ENCODE peak calls at places on chromosomes 1 and 21, in seven cellular contexts. M is GM12878, P is endothelial cell, Z is adrenal gland, W is progenitor cell of endocrine pancreas, D is cardiac fibroblast, C is ovary. X is an unnamed sample.

GRCh38 chr1:108100148-108100547 is 100.0 kb downstream of the SLC25A24 start:
- DNase-seq in W (no peak), P (no peak), D (no peak), C (no peak), M (no peak), Z (no peak), X (no peak)

GRCh38 chr1:224720216-224720615 is 104.1 kb downstream of the CNIH3 start:
- DNase-seq in W (no peak), C (no peak), D (no peak), M (no peak), P (no peak), Z (no peak), X (no peak)

GRCh38 chr1:18536943-18537342 is 56.2 kb downstream of the KLHDC7A start:
- DNase-seq in D (no peak), M (no peak), C (no peak), Z (no peak), P (no peak), W (no peak), X (no peak)

GRCh38 chr1:168090395-168090794 is 46.3 kb downstream of the GPR161 start:
- DNase-seq in P (no peak), C (no peak), D (no peak), W (no peak), Z (no peak), M (no peak), X (no peak)

GRCh38 chr1:91635763-91636162 is 135.1 kb downstream of the CDC7 start:
- DNase-seq in Z (no peak), P (no peak), W (no peak), M (no peak), C (no peak), D (no peak), X (peak; percentile 12)

GRCh38 chr21:37030864-37031263 is 24.4 kb downstream of the RIPPLY3 start:
- DNase-seq in D (no peak), C (no peak), Z (no peak), W (no peak), P (no peak), M (no peak), X (no peak)

GRCh38 chr1:64121766-64122385 is 81.5 kb upstream of the UBE2U start:
- DNase-seq in W (no peak), D (no peak), Z (no peak), M (no peak), C (no peak), P (no peak), X (no peak)

GRCh38 chr1:17875171-17875881 is 120.2 kb downstream of the ACTL8 start:
- DNase-seq in M (no peak), P (no peak), D (peak; percentile 26), W (no peak), Z (no peak), C (no peak), X (peak; percentile 71)

GRCh38 chr1:115456441-115456961 is 118.5 kb upstream of the NGF start:
- DNase-seq in C (no peak), W (no peak), P (no peak), M (no peak), D (no peak), Z (no peak), X (peak; percentile 76)

GRCh38 chr1:223556414-223557124 is 108.9 kb downstream of the CAPN8 start:
- DNase-seq in Z (peak; percentile 68), D (peak; percentile 10), P (peak; percentile 83), W (peak; percentile 55), C (no peak), M (peak; percentile 59), X (peak; percentile 4)

GRCh38 chr1:34532113-34532512 is 222.7 kb upstream of the GJB5 start:
- DNase-seq in W (no peak), M (peak; percentile 67), C (no peak), P (no peak), Z (no peak), D (no peak), X (no peak)

GRCh38 chr1:94962745-94963265 is 35.9 kb upstream of the CNN3 start:
- DNase-seq in P (no peak), W (no peak), C (peak; percentile 59), Z (peak; percentile 88), M (peak; percentile 64), D (peak; percentile 70), X (peak; percentile 15)

GRCh38 chr1:223714849-223715709 is 2.7 kb downstream of the CAPN2 start:
- DNase-seq in D (peak; percentile 83), P (peak; percentile 15), Z (peak; percentile 79), W (no peak), C (peak; percentile 52), M (no peak), X (peak; percentile 87)

GRCh38 chr1:170114916-170115315 is 30.8 kb upstream of the NTMT2 start:
- DNase-seq in D (peak; percentile 51), W (no peak), Z (no peak), P (no peak), M (no peak), C (no peak), X (peak; percentile 4)

GRCh38 chr1:92066321-92066720 is 8.9 kb downstream of the SETSIP start:
- DNase-seq in P (no peak), Z (no peak), M (no peak), D (no peak), C (no peak), W (no peak), X (no peak)

GRCh38 chr1:201645956-201646355 is 107.0 kb downstream of the NAV1 start:
- DNase-seq in W (no peak), C (no peak), M (no peak), Z (no peak), D (no peak), P (no peak), X (no peak)

GRCh38 chr1:8217011-8217711 is 100.8 kb upstream of the SLC45A1 start:
- DNase-seq in P (peak; percentile 39), M (no peak), D (peak; percentile 47), Z (peak; percentile 51), C (peak; percentile 56), W (peak; percentile 15), X (no peak)

GRCh38 chr1:89464008-89464407 is 60.6 kb upstream of the LRRC8B start:
- DNase-seq in M (no peak), Z (no peak), P (no peak), C (no peak), W (no peak), D (no peak), X (no peak)

GRCh38 chr1:89462250-89462649 is 62.4 kb upstream of the LRRC8B start:
- DNase-seq in Z (no peak), M (no peak), P (no peak), C (no peak), W (no peak), D (no peak), X (no peak)

GRCh38 chr1:89457046-89457445 is 67.6 kb upstream of the LRRC8B start:
- DNase-seq in D (no peak), P (no peak), W (no peak), M (no peak), C (no peak), Z (no peak), X (no peak)

GRCh38 chr1:89459081-89459480 is 65.5 kb upstream of the LRRC8B start:
- DNase-seq in W (no peak), D (no peak), M (no peak), P (no peak), C (no peak), Z (no peak), X (no peak)

DNA sequence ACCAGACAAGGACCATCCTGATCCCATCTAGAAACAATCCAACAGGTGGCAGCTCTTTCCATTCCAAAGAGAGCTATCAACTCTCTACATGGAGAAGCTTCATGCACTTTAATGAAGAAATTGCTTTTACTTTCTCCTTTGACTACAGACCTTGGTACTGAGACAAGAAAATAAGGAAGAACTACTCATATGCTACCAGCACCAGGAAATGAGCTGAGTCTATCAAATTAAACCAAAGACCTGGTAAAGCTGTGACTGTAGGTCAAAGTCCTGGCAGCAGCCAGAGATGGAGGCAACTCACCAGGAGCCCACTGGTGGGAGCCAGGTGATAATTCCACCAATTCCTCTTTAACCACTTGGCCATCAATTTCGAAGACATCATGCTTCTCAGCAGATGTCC is 64.3 kb upstream of the LRRC8B start:
- DNase-seq in P (no peak), D (no peak), Z (no peak), C (no peak), M (no peak), W (no peak), X (no peak)
- TF ChIP-seq CTCF in P (no peak), D (no peak), Z (no peak), C (no peak), M (no peak), W (no peak), X (no peak)

DNA sequence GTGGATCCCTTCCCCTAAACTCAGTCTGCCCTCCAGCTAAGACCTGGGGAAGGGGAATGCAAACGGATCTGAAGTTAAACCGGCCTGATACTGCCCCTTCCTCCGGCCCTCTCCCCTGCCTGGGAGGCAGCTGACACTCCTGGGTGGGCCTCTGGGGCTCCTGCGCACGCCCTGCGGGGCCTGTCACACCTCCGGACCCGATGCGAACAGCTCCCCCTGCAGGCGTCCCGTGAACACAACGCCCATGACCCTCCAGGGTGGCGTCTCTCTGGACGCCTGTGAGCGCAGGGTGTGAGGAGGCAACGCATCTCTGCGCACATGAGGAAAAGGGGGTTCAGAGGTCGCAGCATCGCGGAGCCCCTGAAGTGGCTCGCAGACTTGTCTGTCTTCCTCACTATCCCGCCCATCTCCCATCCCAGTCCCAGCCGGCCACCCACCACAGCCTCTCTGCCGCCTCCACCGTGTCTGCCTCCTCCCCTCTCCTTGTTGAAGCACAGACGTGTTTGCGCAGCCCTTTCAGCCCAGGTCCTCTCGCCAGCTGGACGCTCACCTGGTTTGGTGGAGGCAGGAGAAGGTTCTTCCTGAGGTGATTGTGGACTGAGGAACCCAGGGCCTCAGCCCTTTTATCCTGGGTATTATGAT is 421 bp upstream of the LCE3A start:
- DNase-seq in P (no peak), W (no peak), C (no peak), M (no peak), D (no peak), Z (no peak), X (no peak)
- TF ChIP-seq CTCF in P (peak; percentile 44), W (no peak), C (no peak), M (peak; percentile 52), D (no peak), Z (no peak), X (peak; percentile 49)

GRCh38 chr1:230222678-230223077 is 155.6 kb downstream of the GALNT2 start:
- DNase-seq in M (no peak), Z (no peak), C (no peak), W (no peak), D (peak; percentile 42), P (no peak), X (peak; percentile 7)
- TF ChIP-seq CTCF in M (peak; percentile 26), Z (no peak), C (no peak), W (no peak), D (peak; percentile 33), P (no peak), X (peak; percentile 62)

DNA sequence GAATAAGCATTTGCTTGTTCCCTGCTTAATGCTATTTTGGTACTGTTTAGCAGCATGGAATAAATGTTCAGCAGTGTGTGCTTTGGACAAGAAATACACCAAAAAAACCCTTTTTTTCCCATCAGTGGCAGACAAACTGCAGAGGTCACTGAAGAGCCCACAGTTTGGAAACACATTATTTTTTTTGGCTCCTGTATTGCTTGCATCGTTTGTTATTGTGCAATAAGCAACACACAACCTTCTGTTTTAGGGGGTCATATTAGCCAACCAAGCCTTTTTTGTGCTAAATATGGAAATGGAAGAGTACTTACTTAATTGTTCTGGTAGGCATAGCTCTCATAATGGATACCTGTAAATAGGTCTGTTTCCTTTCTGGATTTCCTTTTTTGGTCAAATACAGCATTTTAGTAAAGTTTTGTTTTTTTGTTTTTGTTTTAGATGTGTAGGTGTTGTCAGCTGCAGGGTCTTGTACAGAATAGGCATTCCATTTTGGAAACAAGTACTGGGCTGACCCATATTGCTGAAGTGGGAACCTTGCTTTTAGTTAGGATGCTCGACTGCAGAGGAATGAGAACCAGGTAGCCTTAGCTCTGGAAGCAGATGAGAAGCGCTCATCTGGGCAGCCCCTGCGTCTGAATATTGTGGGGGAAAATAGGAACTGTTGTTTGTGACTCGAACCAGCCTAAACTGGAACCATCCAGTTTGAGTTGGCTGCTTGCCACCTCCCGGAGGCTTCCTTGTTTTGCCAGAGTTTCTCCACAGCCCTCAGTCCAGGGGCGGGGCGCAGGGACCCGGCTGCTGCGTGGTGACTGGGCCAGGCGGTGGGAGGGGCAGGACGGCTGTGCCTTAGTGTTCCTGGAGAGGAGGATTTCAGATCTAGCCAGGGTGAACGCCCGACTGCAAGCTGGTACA is 38.5 kb downstream of the SPEN start:
- DNase-seq in M (peak; percentile 36), Z (peak; percentile 98), D (peak; percentile 98), W (peak; percentile 78), C (peak; percentile 99), P (peak; percentile 85), X (peak; percentile 90)
- TF ChIP-seq CTCF in M (no peak), Z (peak; percentile 32), D (peak; percentile 46), W (no peak), C (no peak), P (no peak), X (peak; percentile 66)

X was measured in HFFc6.